ENCODE peak calls at places on chromosomes 3 and 15, in five cellular contexts. B is heart right ventricle; R is RWPE2; A is CD8-positive, alpha-beta memory T cell; Q is astrocyte of the spinal cord. T is an unnamed sample.
A peak's percentile ranks its signal among the peaks of the same experiment; 100 is the strongest.

GRCh38 chr3:31448035-31448881 is 84.5 kb upstream of the STT3B start:
- DNase-seq in R (no peak), B (no peak), A (peak; percentile 17), Q (peak; percentile 14), T (no peak)

GRCh38 chr3:177147790-177148189 is 49.5 kb downstream of the TBL1XR1 start:
- DNase-seq in R (no peak), A (no peak), Q (no peak), B (no peak), T (no peak)

GRCh38 chr15:23570466-23570865 is 5.0 kb downstream of the MKRN3 start:
- DNase-seq in Q (peak; percentile 17), A (no peak), B (no peak), R (no peak), T (no peak)

GRCh38 chr3:95210878-95211277 is 1148.0 kb downstream of the NSUN3 start:
- DNase-seq in A (no peak), Q (no peak), R (no peak), B (no peak), T (no peak)

GRCh38 chr15:80173022-80173759 is 20.4 kb downstream of the FAH start:
- DNase-seq in R (no peak), A (peak; percentile 49), B (peak; percentile 53), Q (peak; percentile 54), T (peak; percentile 25)

GRCh38 chr3:162960269-162960668 is 1463.7 kb downstream of the OTOL1 start:
- DNase-seq in R (no peak), Q (no peak), B (no peak), A (no peak), T (no peak)

GRCh38 chr15:26771168-26771916 is 1.5 kb downstream of the GABRB3 start:
- DNase-seq in R (no peak), A (no peak), Q (no peak), B (peak; percentile 30), T (no peak)

GRCh38 chr3:111128884-111129283 is 57.3 kb downstream of the NECTIN3 start:
- DNase-seq in Q (peak; percentile 43), B (no peak), A (no peak), R (no peak), T (no peak)

GRCh38 chr3:188489639-188490405 is 335.9 kb downstream of the LPP start:
- DNase-seq in B (no peak), Q (peak; percentile 66), A (no peak), R (no peak), T (no peak)

GRCh38 chr3:195542261-195542660 is 864 bp downstream of the PPP1R2 start:
- DNase-seq in Q (peak; percentile 22), B (no peak), R (no peak), A (peak; percentile 34), T (no peak)

DNA sequence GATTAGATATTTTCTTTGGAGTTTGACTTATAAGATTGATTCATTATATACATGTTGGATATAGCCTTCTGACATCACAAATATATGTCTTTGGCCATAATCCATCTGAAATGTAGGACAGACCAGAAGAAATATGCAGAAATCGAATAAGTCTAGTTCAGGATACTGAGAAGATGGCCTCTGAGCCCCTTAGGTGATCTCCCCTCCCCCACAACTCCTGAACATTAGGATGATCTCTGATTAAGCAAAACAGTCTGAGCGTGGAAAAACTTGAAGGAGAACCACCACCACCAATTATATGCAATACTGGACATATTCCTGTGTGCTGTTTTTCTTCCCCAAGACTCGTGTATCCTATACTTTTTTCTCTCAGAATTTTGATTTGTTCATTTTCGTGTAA is 3.2 kb downstream of the SETD5 start:
- DNase-seq in Q (no peak), R (no peak), B (no peak), A (no peak), T (no peak)
- H3K4me3 ChIP-seq in Q (peak overlapping the region; percentile 8), R (peak overlapping the region; percentile 56), B (peak overlapping the region; percentile 91), A (no peak overlapping the region), T (no peak overlapping the region)

DNA sequence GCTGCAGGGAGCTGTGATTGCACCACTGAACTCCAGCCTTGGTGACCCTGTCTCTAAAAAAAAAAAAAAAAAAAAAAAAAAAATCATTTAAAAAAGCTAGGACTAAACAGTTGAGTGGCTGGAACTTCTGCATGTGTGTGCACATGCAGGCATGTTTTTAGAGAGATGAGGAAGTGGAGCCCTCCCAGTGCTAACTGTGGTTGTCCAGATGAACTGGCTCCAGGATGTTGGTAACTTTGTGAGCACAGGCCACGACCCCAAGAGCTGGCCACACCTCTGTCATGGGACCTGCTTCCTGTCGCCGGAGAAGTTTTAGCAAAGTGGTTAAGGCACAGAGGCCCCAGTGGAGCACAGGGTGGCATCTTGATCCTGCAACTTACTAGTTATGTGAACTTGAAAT is 27.0 kb downstream of the CHCHD6 start:
- DNase-seq in B (no peak), Q (no peak), A (no peak), R (no peak), T (no peak)
- H3K4me3 ChIP-seq in B (no peak overlapping the region), Q (no peak overlapping the region), A (no peak overlapping the region), R (no peak overlapping the region), T (no peak overlapping the region)

GRCh38 chr3:105802073-105802706 is 66.6 kb downstream of the CBLB start:
- DNase-seq in B (no peak), A (no peak), R (no peak), Q (no peak), T (no peak)
- H3K4me3 ChIP-seq in B (no peak overlapping the region), A (no peak overlapping the region), R (no peak overlapping the region), Q (no peak overlapping the region), T (no peak overlapping the region)

GRCh38 chr15:38176155-38176554 is 76.5 kb upstream of the SPRED1 start:
- DNase-seq in Q (peak; percentile 83), A (no peak), B (no peak), R (no peak), T (no peak)
- H3K4me3 ChIP-seq in Q (no peak overlapping the region), A (no peak overlapping the region), B (no peak overlapping the region), R (no peak overlapping the region), T (no peak overlapping the region)

GRCh38 chr3:112407214-112407887 is 74.4 kb downstream of the CD200 start:
- DNase-seq in A (no peak), Q (no peak), R (no peak), B (no peak), T (no peak)
- H3K4me3 ChIP-seq in A (no peak overlapping the region), Q (no peak overlapping the region), R (no peak overlapping the region), B (no peak overlapping the region), T (no peak overlapping the region)

DNA sequence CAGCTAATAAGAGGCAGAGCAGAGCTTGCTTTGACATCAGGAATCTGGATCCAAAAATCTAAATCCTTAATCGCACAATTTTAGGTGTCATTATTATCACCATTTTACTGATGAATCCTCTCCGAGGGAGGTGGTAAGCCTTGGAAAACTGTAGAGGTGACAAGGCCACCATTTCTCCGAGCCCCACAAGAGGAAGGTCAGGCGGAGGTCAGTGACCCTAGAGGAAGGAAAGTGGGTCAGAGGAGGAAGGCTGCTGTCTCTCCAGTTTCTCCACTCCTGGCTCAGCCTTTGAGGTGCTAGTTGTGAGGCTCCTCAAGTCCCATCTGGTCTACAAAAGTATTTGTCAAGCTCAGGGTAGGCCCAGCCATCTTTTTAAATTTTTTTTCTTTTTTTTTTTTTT is 3.2 kb downstream of the DVL3 start:
- DNase-seq in R (no peak), Q (no peak), B (no peak), A (no peak), T (no peak)
- H3K4me3 ChIP-seq in R (no peak overlapping the region), Q (no peak overlapping the region), B (no peak overlapping the region), A (no peak overlapping the region), T (no peak overlapping the region)

T was measured in effector memory CD4-positive, alpha-beta T cell.